ENCODE peak calls at places on chromosome 4, in eight cellular contexts. T, K, C, G, I, F, R and U are unnamed samples.

GRCh38 chr4:183352546-183352945 is 30.3 kb upstream of the CLDN24 start:
- DNase-seq in K (peak), G (no peak), C (no peak), I (no peak), T (no peak), F (no peak), R (no peak), U (no peak)

GRCh38 chr4:47219586-47219985 is 188.2 kb downstream of the GABRB1 start:
- DNase-seq in T (no peak), I (no peak), K (no peak), R (no peak), F (no peak), C (no peak), G (no peak), U (no peak)

GRCh38 chr4:110260299-110260698 is 61.9 kb upstream of the ELOVL6 start:
- DNase-seq in F (no peak), R (no peak), C (no peak), K (no peak), I (no peak), T (no peak), G (no peak), U (no peak)

GRCh38 chr4:15182600-15183222 is 180.4 kb downstream of the CPEB2 start:
- DNase-seq in I (no peak), K (no peak), T (no peak), F (peak), R (no peak), C (no peak), G (no peak), U (no peak)

GRCh38 chr4:108590776-108591175 is 29.6 kb upstream of the RPL34 start:
- DNase-seq in R (no peak), K (no peak), G (no peak), F (no peak), T (no peak), C (no peak), I (no peak), U (no peak)

GRCh38 chr4:7655267-7655548 is 220.5 kb upstream of the PSAPL1 start:
- DNase-seq in T (no peak), F (no peak), G (no peak), C (no peak), R (no peak), I (no peak), K (no peak), U (no peak)

GRCh38 chr4:135838889-135839288 is 1637.3 kb upstream of the PABPC4L start:
- DNase-seq in K (no peak), T (no peak), R (no peak), C (no peak), I (peak), F (no peak), G (no peak), U (no peak)

GRCh38 chr4:88366460-88366859 is 12.2 kb upstream of the HERC6 start:
- DNase-seq in K (no peak), I (no peak), C (no peak), G (no peak), R (no peak), T (no peak), F (no peak), U (no peak)

GRCh38 chr4:164428561-164428960 is 325.4 kb upstream of the SMIM31 start:
- DNase-seq in G (no peak), C (no peak), T (no peak), R (no peak), I (no peak), K (no peak), F (no peak), U (no peak)

GRCh38 chr4:2399216-2399615 is 19.2 kb downstream of the ZFYVE28 start:
- DNase-seq in I (no peak), C (no peak), F (no peak), T (no peak), G (no peak), R (no peak), K (no peak), U (no peak)

GRCh38 chr4:39706334-39706733 is 8.4 kb downstream of the UBE2K start:
- DNase-seq in T (no peak), R (no peak), F (no peak), G (peak), I (no peak), K (no peak), C (no peak), U (no peak)

GRCh38 chr4:52822583-52823477 is 39.3 kb upstream of the RASL11B start:
- DNase-seq in R (no peak), T (no peak), F (peak), C (no peak), K (no peak), G (no peak), I (no peak), U (no peak)

GRCh38 chr4:2330119-2331042 is 68.5 kb upstream of the MXD4 start:
- DNase-seq in R (no peak), T (peak), C (no peak), F (peak), G (no peak), K (no peak), I (peak), U (no peak)

GRCh38 chr4:85591361-85592098 is 116.6 kb downstream of the ARHGAP24 start:
- DNase-seq in G (no peak), T (no peak), F (no peak), R (no peak), C (no peak), K (no peak), I (no peak), U (no peak)

GRCh38 chr4:186203391-186203802 is 12.0 kb downstream of the CYP4V2 start:
- DNase-seq in I (no peak), C (no peak), R (no peak), G (no peak), T (no peak), F (no peak), K (no peak), U (no peak)

GRCh38 chr4:102411416-102411815 is 66.1 kb upstream of the SLC39A8 start:
- DNase-seq in R (no peak), G (no peak), K (no peak), I (no peak), C (no peak), F (no peak), T (no peak), U (no peak)

GRCh38 chr4:83128235-83128929 is 13.9 kb upstream of the PLAC8 start:
- DNase-seq in G (no peak), I (no peak), T (no peak), R (no peak), F (peak), C (no peak), K (no peak), U (no peak)

GRCh38 chr4:167897116-167897515 is 195.2 kb upstream of the ANXA10 start:
- DNase-seq in T (peak), G (no peak), R (no peak), I (no peak), K (no peak), C (peak), F (peak), U (no peak)

GRCh38 chr4:29046166-29046565 is 1674.0 kb upstream of the PCDH7 start:
- DNase-seq in G (no peak), T (no peak), R (no peak), C (no peak), I (no peak), K (no peak), F (no peak), U (no peak)

GRCh38 chr4:138223191-138223910 is 18.8 kb downstream of the SLC7A11 start:
- DNase-seq in K (no peak), T (no peak), G (no peak), C (no peak), F (no peak), R (no peak), I (no peak), U (no peak)

GRCh38 chr4:56077676-56078075 is 128.9 kb downstream of the CEP135 start:
- DNase-seq in K (no peak), C (no peak), T (no peak), F (no peak), I (no peak), R (no peak), G (no peak), U (no peak)

GRCh38 chr4:60173718-60174117 is 1026.4 kb upstream of the ADGRL3 start:
- DNase-seq in T (no peak), I (no peak), G (no peak), F (no peak), R (no peak), K (no peak), C (no peak), U (no peak)

GRCh38 chr4:77818077-77818666 is 996 bp downstream of the CNOT6L start:
- DNase-seq in K (peak), F (peak), R (peak), G (peak), T (peak), I (peak), C (peak), U (peak)

GRCh38 chr4:52718123-52718522 is 33.1 kb downstream of the ERVMER34-1 start:
- DNase-seq in R (no peak), G (no peak), C (no peak), F (no peak), K (no peak), I (no peak), T (no peak), U (no peak)

GRCh38 chr4:47662975-47663374 is 174.9 kb downstream of the CORIN start:
- DNase-seq in R (no peak), T (peak), K (no peak), I (no peak), G (no peak), C (peak), F (no peak), U (no peak)

GRCh38 chr4:139711461-139711860 is 45.8 kb downstream of the MGST2 start:
- DNase-seq in T (no peak), R (no peak), K (no peak), F (no peak), C (no peak), G (no peak), I (no peak), U (no peak)

GRCh38 chr4:170088686-170089085 is 1.1 kb downstream of the AADAT start:
- DNase-seq in K (no peak), C (no peak), I (no peak), F (no peak), T (no peak), R (no peak), G (no peak), U (no peak)

GRCh38 chr4:152162331-152162697 is 373.6 kb downstream of the FBXW7 start:
- DNase-seq in T (no peak), R (no peak), F (no peak), I (no peak), C (no peak), K (no peak), G (no peak), U (no peak)

GRCh38 chr4:1599491-1600210 is 84.5 kb downstream of the FAM53A start:
- DNase-seq in R (peak), I (no peak), K (no peak), G (no peak), T (no peak), F (no peak), C (no peak), U (no peak)

GRCh38 chr4:108473163-108473720 is 147.1 kb upstream of the RPL34 start:
- DNase-seq in C (no peak), G (no peak), I (no peak), R (no peak), F (no peak), K (no peak), T (no peak), U (no peak)

GRCh38 chr4:153792007-153792892 is 3.4 kb upstream of the SFRP2 start:
- DNase-seq in G (peak), C (peak), I (no peak), F (peak), T (no peak), K (peak), R (peak), U (no peak)

GRCh38 chr4:142369141-142369540 is 477.0 kb downstream of the INPP4B start:
- DNase-seq in C (no peak), I (no peak), T (no peak), F (no peak), R (no peak), G (no peak), K (no peak), U (no peak)

GRCh38 chr4:110371016-110371795 is 104.7 kb upstream of the ENPEP start:
- DNase-seq in G (no peak), K (no peak), T (no peak), F (no peak), C (no peak), I (no peak), R (no peak), U (no peak)

GRCh38 chr4:113407409-113407808 is 354.1 kb downstream of the CAMK2D start:
- DNase-seq in I (no peak), K (no peak), T (no peak), F (no peak), C (no peak), G (no peak), R (no peak), U (no peak)

GRCh38 chr4:74206088-74206826 is 48.3 kb downstream of the MTHFD2L start:
- DNase-seq in I (no peak), F (no peak), T (no peak), K (no peak), R (no peak), G (no peak), C (no peak), U (peak)

GRCh38 chr4:152451496-152451895 is 84.4 kb downstream of the FBXW7 start:
- DNase-seq in C (no peak), T (no peak), G (no peak), R (no peak), F (no peak), K (no peak), I (no peak), U (no peak)

GRCh38 chr4:7003176-7003878 is 39.8 kb upstream of the TADA2B start:
- DNase-seq in I (no peak), C (no peak), G (no peak), F (no peak), R (no peak), K (peak), T (no peak), U (no peak)

DNA sequence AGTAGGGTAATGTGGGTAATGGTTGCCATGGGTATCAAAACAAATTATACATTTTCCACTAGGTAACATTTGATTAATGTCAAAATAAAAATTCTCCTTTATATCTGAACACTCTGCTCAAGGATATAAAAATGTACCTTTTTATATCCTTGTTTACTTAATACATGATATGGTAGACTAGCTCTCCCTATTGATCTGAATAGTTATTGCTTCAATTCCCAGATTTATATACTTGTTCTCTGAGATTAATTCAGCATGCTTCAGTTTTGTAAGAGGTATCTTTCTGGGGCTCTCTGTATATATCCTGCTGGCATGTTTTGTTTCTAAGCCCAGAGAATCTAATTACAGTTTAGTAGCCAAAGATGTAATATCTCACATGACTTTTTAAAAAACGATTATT is 169.7 kb downstream of the NPNT start:
- DNase-seq in T (no peak), F (no peak), R (no peak), C (no peak), K (no peak), I (no peak), G (no peak), U (no peak)
- TF ChIP-seq CTCF in T (no peak), F (no peak), R (no peak), C (no peak), K (no peak), I (no peak), G (no peak), U (no peak)

GRCh38 chr4:124429746-124430250 is 282.7 kb downstream of the ANKRD50 start:
- DNase-seq in C (no peak), K (no peak), I (no peak), F (no peak), G (no peak), R (no peak), T (no peak), U (no peak)
- TF ChIP-seq CTCF in C (no peak), K (no peak), I (no peak), F (no peak), G (no peak), R (no peak), T (no peak), U (no peak)

GRCh38 chr4:81919238-81919637 is 447.5 kb upstream of the RASGEF1B start:
- DNase-seq in R (no peak), F (peak), I (peak), K (no peak), C (no peak), G (no peak), T (peak), U (no peak)
- TF ChIP-seq CTCF in R (no peak), F (no peak), I (no peak), K (no peak), C (peak), G (no peak), T (peak), U (peak)

GRCh38 chr4:13344216-13344615 is 139.9 kb downstream of the RAB28 start:
- DNase-seq in C (no peak), G (no peak), K (no peak), R (no peak), T (no peak), F (no peak), I (no peak), U (no peak)
- TF ChIP-seq CTCF in C (no peak), G (no peak), K (no peak), R (no peak), T (no peak), F (no peak), I (no peak), U (no peak)

GRCh38 chr4:62901101-62901500 is 1508.1 kb downstream of the TECRL start:
- DNase-seq in T (no peak), F (no peak), I (no peak), K (no peak), R (no peak), G (no peak), C (no peak), U (no peak)
- TF ChIP-seq CTCF in T (no peak), F (no peak), I (no peak), K (no peak), R (no peak), G (no peak), C (no peak), U (no peak)

DNA sequence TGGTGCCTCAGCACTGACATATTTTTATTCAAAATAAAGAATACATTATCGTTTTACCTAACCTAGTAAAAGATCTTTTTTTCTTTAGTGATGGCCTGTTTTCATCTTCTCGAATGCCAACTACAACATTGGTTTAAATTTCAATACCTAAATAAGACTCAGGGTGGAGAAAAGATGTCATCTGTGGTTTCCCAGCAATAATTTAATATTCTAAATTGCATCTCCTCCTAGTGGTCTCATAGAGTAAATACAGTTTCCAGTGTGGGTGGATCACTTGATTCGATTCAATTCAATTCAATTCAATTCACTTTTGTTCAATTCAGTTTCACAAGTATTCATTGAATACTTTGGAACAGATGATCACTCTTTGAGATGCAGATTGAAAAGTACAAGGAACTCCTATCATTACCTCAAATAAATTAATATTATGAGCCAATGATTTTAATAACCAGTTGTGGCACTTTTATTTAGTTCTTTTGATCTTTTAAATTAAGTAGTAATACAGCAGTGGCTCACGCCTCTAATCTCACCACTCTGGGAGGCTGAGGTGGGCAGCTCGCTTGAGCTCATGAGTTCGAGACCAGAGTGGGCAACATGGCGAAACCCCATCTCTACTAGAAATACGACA is 427.2 kb downstream of the FAT4 start:
- DNase-seq in K (no peak), F (peak), C (no peak), T (no peak), I (no peak), R (no peak), G (no peak), U (peak)
- TF ChIP-seq CTCF in K (no peak), F (peak), C (peak), T (peak), I (peak), R (peak), G (peak), U (no peak)

DNA sequence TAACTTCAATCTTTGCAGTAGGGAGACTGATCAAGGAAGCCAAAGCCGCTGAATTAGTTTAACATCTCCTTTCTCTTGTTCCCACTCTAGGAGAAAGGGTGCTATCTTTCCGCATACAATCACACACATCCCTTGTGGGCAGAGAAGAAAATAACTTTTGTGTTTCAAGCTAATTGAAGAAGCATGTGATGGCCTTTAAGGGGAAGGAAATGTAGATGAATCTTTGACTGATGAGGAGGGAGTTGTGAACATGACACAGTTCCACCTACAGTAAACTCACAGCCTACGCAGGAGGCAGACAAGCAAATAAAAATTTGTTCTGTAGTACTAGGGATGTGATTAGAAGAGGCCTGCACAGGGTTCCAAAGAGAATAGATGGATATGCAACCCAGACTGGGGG is 14.7 kb upstream of the SPATA4 start:
- DNase-seq in T (no peak), K (no peak), R (no peak), I (no peak), G (no peak), F (no peak), C (no peak), U (no peak)
- TF ChIP-seq CTCF in T (no peak), K (no peak), R (no peak), I (no peak), G (no peak), F (no peak), C (no peak), U (no peak)

GRCh38 chr4:76377481-76377901 is 43.5 kb downstream of the CCDC158 start:
- DNase-seq in C (no peak), G (no peak), R (no peak), I (no peak), T (no peak), K (no peak), F (no peak), U (no peak)

GRCh38 chr4:76380561-76380960 is 40.4 kb downstream of the CCDC158 start:
- DNase-seq in G (no peak), I (no peak), C (no peak), F (no peak), K (no peak), T (no peak), R (no peak), U (no peak)

GRCh38 chr4:76376534-76376933 is 44.4 kb downstream of the CCDC158 start:
- DNase-seq in F (no peak), G (no peak), C (no peak), T (no peak), K (no peak), I (no peak), R (no peak), U (no peak)

GRCh38 chr4:76375703-76376102 is 45.2 kb downstream of the CCDC158 start:
- DNase-seq in G (no peak), I (no peak), K (no peak), C (no peak), T (no peak), R (no peak), F (no peak), U (no peak)

GRCh38 chr4:76377922-76378321 is 43.0 kb downstream of the CCDC158 start:
- DNase-seq in I (peak), F (peak), T (peak), R (peak), C (peak), K (no peak), G (no peak), U (peak)
- TF ChIP-seq CTCF in I (peak), F (peak), T (no peak), R (peak), C (peak), K (no peak), G (no peak), U (peak)

GRCh38 chr4:4480685-4481393 is 61.0 kb downstream of the STX18 start:
- DNase-seq in R (no peak), T (no peak), G (no peak), C (peak), I (no peak), K (no peak), F (no peak), U (no peak)
- TF ChIP-seq CTCF in R (peak), T (no peak), G (peak), C (peak), I (peak), K (no peak), F (peak), U (peak)